ENCODE peak calls at places on chromosomes 7 and 10, in six cellular contexts. One of them, this sample, is unnamed.

GRCh38 chr7:115782716-115783460 is 247.7 kb downstream of the TFEC start:
- DNase-seq in DMS 273 treated with DMSO at 0.1 percent for 48 hours: peak
- DNase-seq in stimulated activated CD8-positive, alpha-beta memory T cell treated with anti-CD3 and anti-CD28 coated beads, Interleukin-2, amount 100 ng/mL, for 1 hour: no peak
- DNase-seq in fibroblast of the conjunctiva: peak
- DNase-seq in EH: no peak
- DNase-seq in midbrain: no peak
- DNase-seq in this sample: no peak

GRCh38 chr7:18754766-18755165 is 259.2 kb downstream of the HDAC9 start:
- DNase-seq in fibroblast of the conjunctiva: no peak
- DNase-seq in stimulated activated CD8-positive, alpha-beta memory T cell treated with anti-CD3 and anti-CD28 coated beads, Interleukin-2, amount 100 ng/mL, for 1 hour: no peak
- DNase-seq in midbrain: no peak
- DNase-seq in EH: peak
- DNase-seq in DMS 273 treated with DMSO at 0.1 percent for 48 hours: no peak
- DNase-seq in this sample: no peak

GRCh38 chr7:4882169-4882741 is 1.3 kb downstream of the RADIL start:
- DNase-seq in EH: peak
- DNase-seq in DMS 273 treated with DMSO at 0.1 percent for 48 hours: no peak
- DNase-seq in midbrain: peak
- DNase-seq in fibroblast of the conjunctiva: peak
- DNase-seq in stimulated activated CD8-positive, alpha-beta memory T cell treated with anti-CD3 and anti-CD28 coated beads, Interleukin-2, amount 100 ng/mL, for 1 hour: no peak
- DNase-seq in this sample: no peak

GRCh38 chr10:971613-972012 is 16.6 kb upstream of the GTPBP4 start:
- DNase-seq in DMS 273 treated with DMSO at 0.1 percent for 48 hours: no peak
- DNase-seq in midbrain: no peak
- DNase-seq in stimulated activated CD8-positive, alpha-beta memory T cell treated with anti-CD3 and anti-CD28 coated beads, Interleukin-2, amount 100 ng/mL, for 1 hour: no peak
- DNase-seq in fibroblast of the conjunctiva: no peak
- DNase-seq in EH: no peak
- DNase-seq in this sample: no peak

GRCh38 chr10:22997102-22997501 is 69.2 kb downstream of the ARMC3 start:
- DNase-seq in stimulated activated CD8-positive, alpha-beta memory T cell treated with anti-CD3 and anti-CD28 coated beads, Interleukin-2, amount 100 ng/mL, for 1 hour: no peak
- DNase-seq in DMS 273 treated with DMSO at 0.1 percent for 48 hours: peak
- DNase-seq in midbrain: peak
- DNase-seq in EH: peak
- DNase-seq in fibroblast of the conjunctiva: no peak
- DNase-seq in this sample: no peak

GRCh38 chr10:3455385-3456334 is 283.1 kb upstream of the PITRM1 start:
- DNase-seq in midbrain: no peak
- DNase-seq in DMS 273 treated with DMSO at 0.1 percent for 48 hours: no peak
- DNase-seq in fibroblast of the conjunctiva: no peak
- DNase-seq in stimulated activated CD8-positive, alpha-beta memory T cell treated with anti-CD3 and anti-CD28 coated beads, Interleukin-2, amount 100 ng/mL, for 1 hour: no peak
- DNase-seq in EH: peak
- DNase-seq in this sample: no peak

GRCh38 chr10:76333801-76334200 is 902.4 kb downstream of the LRMDA start:
- DNase-seq in midbrain: no peak
- DNase-seq in fibroblast of the conjunctiva: no peak
- DNase-seq in stimulated activated CD8-positive, alpha-beta memory T cell treated with anti-CD3 and anti-CD28 coated beads, Interleukin-2, amount 100 ng/mL, for 1 hour: no peak
- DNase-seq in EH: no peak
- DNase-seq in DMS 273 treated with DMSO at 0.1 percent for 48 hours: peak
- DNase-seq in this sample: no peak

GRCh38 chr7:100595188-100595587 is 7.0 kb upstream of the PCOLCE start:
- DNase-seq in midbrain: no peak
- DNase-seq in EH: no peak
- DNase-seq in DMS 273 treated with DMSO at 0.1 percent for 48 hours: no peak
- DNase-seq in fibroblast of the conjunctiva: no peak
- DNase-seq in stimulated activated CD8-positive, alpha-beta memory T cell treated with anti-CD3 and anti-CD28 coated beads, Interleukin-2, amount 100 ng/mL, for 1 hour: no peak
- DNase-seq in this sample: no peak

GRCh38 chr10:101041252-101041761 is 10.3 kb downstream of the SFXN3 start:
- DNase-seq in fibroblast of the conjunctiva: peak
- DNase-seq in midbrain: peak
- DNase-seq in DMS 273 treated with DMSO at 0.1 percent for 48 hours: peak
- DNase-seq in EH: peak
- DNase-seq in stimulated activated CD8-positive, alpha-beta memory T cell treated with anti-CD3 and anti-CD28 coated beads, Interleukin-2, amount 100 ng/mL, for 1 hour: peak
- DNase-seq in this sample: peak

GRCh38 chr7:156192921-156193320 is 380.7 kb upstream of the SHH start:
- DNase-seq in EH: no peak
- DNase-seq in DMS 273 treated with DMSO at 0.1 percent for 48 hours: no peak
- DNase-seq in midbrain: no peak
- DNase-seq in stimulated activated CD8-positive, alpha-beta memory T cell treated with anti-CD3 and anti-CD28 coated beads, Interleukin-2, amount 100 ng/mL, for 1 hour: no peak
- DNase-seq in fibroblast of the conjunctiva: no peak
- DNase-seq in this sample: no peak

GRCh38 chr10:338176-339037 is 203.2 kb downstream of the ZMYND11 start:
- DNase-seq in stimulated activated CD8-positive, alpha-beta memory T cell treated with anti-CD3 and anti-CD28 coated beads, Interleukin-2, amount 100 ng/mL, for 1 hour: no peak
- DNase-seq in EH: no peak
- DNase-seq in DMS 273 treated with DMSO at 0.1 percent for 48 hours: no peak
- DNase-seq in midbrain: no peak
- DNase-seq in fibroblast of the conjunctiva: peak
- DNase-seq in this sample: no peak

GRCh38 chr7:23907012-23907411 is 197.0 kb downstream of the STK31 start:
- DNase-seq in DMS 273 treated with DMSO at 0.1 percent for 48 hours: no peak
- DNase-seq in fibroblast of the conjunctiva: no peak
- DNase-seq in midbrain: no peak
- DNase-seq in EH: no peak
- DNase-seq in stimulated activated CD8-positive, alpha-beta memory T cell treated with anti-CD3 and anti-CD28 coated beads, Interleukin-2, amount 100 ng/mL, for 1 hour: no peak
- DNase-seq in this sample: no peak

GRCh38 chr10:103967433-103968142 is 648 bp downstream of the SLK start:
- DNase-seq in fibroblast of the conjunctiva: no peak
- DNase-seq in DMS 273 treated with DMSO at 0.1 percent for 48 hours: no peak
- DNase-seq in stimulated activated CD8-positive, alpha-beta memory T cell treated with anti-CD3 and anti-CD28 coated beads, Interleukin-2, amount 100 ng/mL, for 1 hour: no peak
- DNase-seq in midbrain: peak
- DNase-seq in EH: peak
- DNase-seq in this sample: no peak

GRCh38 chr10:12279281-12279680 is 70.1 kb upstream of the CAMK1D start:
- DNase-seq in midbrain: no peak
- DNase-seq in stimulated activated CD8-positive, alpha-beta memory T cell treated with anti-CD3 and anti-CD28 coated beads, Interleukin-2, amount 100 ng/mL, for 1 hour: no peak
- DNase-seq in fibroblast of the conjunctiva: no peak
- DNase-seq in DMS 273 treated with DMSO at 0.1 percent for 48 hours: no peak
- DNase-seq in EH: no peak
- DNase-seq in this sample: no peak

GRCh38 chr10:14326581-14326980 is 4.1 kb downstream of the FRMD4A start:
- DNase-seq in fibroblast of the conjunctiva: no peak
- DNase-seq in stimulated activated CD8-positive, alpha-beta memory T cell treated with anti-CD3 and anti-CD28 coated beads, Interleukin-2, amount 100 ng/mL, for 1 hour: no peak
- DNase-seq in EH: no peak
- DNase-seq in DMS 273 treated with DMSO at 0.1 percent for 48 hours: no peak
- DNase-seq in midbrain: no peak
- DNase-seq in this sample: no peak

GRCh38 chr7:72025381-72025960 is 386.7 kb downstream of the CALN1 start:
- DNase-seq in DMS 273 treated with DMSO at 0.1 percent for 48 hours: no peak
- DNase-seq in EH: no peak
- DNase-seq in stimulated activated CD8-positive, alpha-beta memory T cell treated with anti-CD3 and anti-CD28 coated beads, Interleukin-2, amount 100 ng/mL, for 1 hour: no peak
- DNase-seq in fibroblast of the conjunctiva: no peak
- DNase-seq in midbrain: no peak
- DNase-seq in this sample: no peak

GRCh38 chr7:32043688-32044087 is 26.5 kb downstream of the PDE1C start:
- DNase-seq in DMS 273 treated with DMSO at 0.1 percent for 48 hours: peak
- DNase-seq in fibroblast of the conjunctiva: no peak
- DNase-seq in EH: peak
- DNase-seq in midbrain: no peak
- DNase-seq in stimulated activated CD8-positive, alpha-beta memory T cell treated with anti-CD3 and anti-CD28 coated beads, Interleukin-2, amount 100 ng/mL, for 1 hour: no peak
- DNase-seq in this sample: no peak

GRCh38 chr7:122056977-122057376 is 87.1 kb downstream of the AASS start:
- DNase-seq in EH: no peak
- DNase-seq in fibroblast of the conjunctiva: no peak
- DNase-seq in DMS 273 treated with DMSO at 0.1 percent for 48 hours: no peak
- DNase-seq in midbrain: no peak
- DNase-seq in stimulated activated CD8-positive, alpha-beta memory T cell treated with anti-CD3 and anti-CD28 coated beads, Interleukin-2, amount 100 ng/mL, for 1 hour: no peak
- DNase-seq in this sample: no peak

GRCh38 chr7:30344513-30344912 is 60.1 kb downstream of the ZNRF2 start:
- DNase-seq in midbrain: no peak
- DNase-seq in stimulated activated CD8-positive, alpha-beta memory T cell treated with anti-CD3 and anti-CD28 coated beads, Interleukin-2, amount 100 ng/mL, for 1 hour: no peak
- DNase-seq in fibroblast of the conjunctiva: no peak
- DNase-seq in DMS 273 treated with DMSO at 0.1 percent for 48 hours: no peak
- DNase-seq in EH: no peak
- DNase-seq in this sample: no peak

GRCh38 chr7:151281686-151282085 is 33.2 kb upstream of the SMARCD3 start:
- DNase-seq in stimulated activated CD8-positive, alpha-beta memory T cell treated with anti-CD3 and anti-CD28 coated beads, Interleukin-2, amount 100 ng/mL, for 1 hour: no peak
- DNase-seq in midbrain: no peak
- DNase-seq in EH: no peak
- DNase-seq in DMS 273 treated with DMSO at 0.1 percent for 48 hours: no peak
- DNase-seq in fibroblast of the conjunctiva: no peak
- DNase-seq in this sample: no peak

GRCh38 chr10:113479346-113480080 is 73.3 kb upstream of the HABP2 start:
- DNase-seq in midbrain: no peak
- DNase-seq in stimulated activated CD8-positive, alpha-beta memory T cell treated with anti-CD3 and anti-CD28 coated beads, Interleukin-2, amount 100 ng/mL, for 1 hour: no peak
- DNase-seq in DMS 273 treated with DMSO at 0.1 percent for 48 hours: no peak
- DNase-seq in EH: no peak
- DNase-seq in fibroblast of the conjunctiva: no peak
- DNase-seq in this sample: no peak

GRCh38 chr10:48981310-48981907 is 41.8 kb upstream of the LRRC18 start:
- DNase-seq in DMS 273 treated with DMSO at 0.1 percent for 48 hours: peak
- DNase-seq in stimulated activated CD8-positive, alpha-beta memory T cell treated with anti-CD3 and anti-CD28 coated beads, Interleukin-2, amount 100 ng/mL, for 1 hour: no peak
- DNase-seq in fibroblast of the conjunctiva: peak
- DNase-seq in midbrain: peak
- DNase-seq in EH: peak
- DNase-seq in this sample: no peak

GRCh38 chr7:97187067-97187466 is 69.6 kb downstream of the SDHAF3 start:
- DNase-seq in DMS 273 treated with DMSO at 0.1 percent for 48 hours: no peak
- DNase-seq in EH: peak
- DNase-seq in stimulated activated CD8-positive, alpha-beta memory T cell treated with anti-CD3 and anti-CD28 coated beads, Interleukin-2, amount 100 ng/mL, for 1 hour: no peak
- DNase-seq in fibroblast of the conjunctiva: peak
- DNase-seq in midbrain: no peak
- DNase-seq in this sample: no peak